ENCODE peak calls at places on chromosomes 3 and 15, in nine cellular contexts. One of them, this sample, is unnamed.

GRCh38 chr3:127287840-127288239 is at the start of gene PRR20G:
- DNase-seq in pancreas: no peak
- DNase-seq in ACHN: no peak
- DNase-seq in GM12891: no peak
- DNase-seq in stimulated activated naive CD8-positive, alpha-beta T cell treated with anti-CD3 and anti-CD28 coated beads, Interleukin-15, Interleukin-2, amounts not matched to agents 100 U/mL and 50 U/mL, for 24 hours: no peak
- DNase-seq in CD4-positive, alpha-beta T cell: no peak
- DNase-seq in HT-29: no peak
- DNase-seq in CD8-positive, alpha-beta memory T cell: no peak
- DNase-seq in activated CD8-positive, alpha-beta memory T cell treated with anti-CD3 and anti-CD28 coated beads for 24 hours: no peak
- DNase-seq in this sample: no peak

GRCh38 chr15:35925634-35926380 is 379.8 kb upstream of the DPH6 start:
- DNase-seq in pancreas: no peak
- DNase-seq in ACHN: peak
- DNase-seq in GM12891: no peak
- DNase-seq in stimulated activated naive CD8-positive, alpha-beta T cell treated with anti-CD3 and anti-CD28 coated beads, Interleukin-15, Interleukin-2, amounts not matched to agents 100 U/mL and 50 U/mL, for 24 hours: no peak
- DNase-seq in CD4-positive, alpha-beta T cell: no peak
- DNase-seq in HT-29: peak
- DNase-seq in CD8-positive, alpha-beta memory T cell: no peak
- DNase-seq in activated CD8-positive, alpha-beta memory T cell treated with anti-CD3 and anti-CD28 coated beads for 24 hours: no peak
- DNase-seq in this sample: no peak

GRCh38 chr15:61830536-61831330 is 229.5 kb downstream of the VPS13C start:
- DNase-seq in pancreas: no peak
- DNase-seq in ACHN: no peak
- DNase-seq in GM12891: no peak
- DNase-seq in stimulated activated naive CD8-positive, alpha-beta T cell treated with anti-CD3 and anti-CD28 coated beads, Interleukin-15, Interleukin-2, amounts not matched to agents 100 U/mL and 50 U/mL, for 24 hours: no peak
- DNase-seq in CD4-positive, alpha-beta T cell: no peak
- DNase-seq in HT-29: no peak
- DNase-seq in CD8-positive, alpha-beta memory T cell: no peak
- DNase-seq in activated CD8-positive, alpha-beta memory T cell treated with anti-CD3 and anti-CD28 coated beads for 24 hours: no peak
- DNase-seq in this sample: no peak

GRCh38 chr3:164417955-164418354 is 660.3 kb downstream of the SI start:
- DNase-seq in pancreas: no peak
- DNase-seq in ACHN: no peak
- DNase-seq in GM12891: no peak
- DNase-seq in stimulated activated naive CD8-positive, alpha-beta T cell treated with anti-CD3 and anti-CD28 coated beads, Interleukin-15, Interleukin-2, amounts not matched to agents 100 U/mL and 50 U/mL, for 24 hours: no peak
- DNase-seq in CD4-positive, alpha-beta T cell: no peak
- DNase-seq in HT-29: no peak
- DNase-seq in CD8-positive, alpha-beta memory T cell: no peak
- DNase-seq in activated CD8-positive, alpha-beta memory T cell treated with anti-CD3 and anti-CD28 coated beads for 24 hours: no peak
- DNase-seq in this sample: no peak

GRCh38 chr3:67598814-67599556 is 55.4 kb downstream of the SUCLG2 start:
- DNase-seq in pancreas: no peak
- DNase-seq in ACHN: no peak
- DNase-seq in GM12891: no peak
- DNase-seq in stimulated activated naive CD8-positive, alpha-beta T cell treated with anti-CD3 and anti-CD28 coated beads, Interleukin-15, Interleukin-2, amounts not matched to agents 100 U/mL and 50 U/mL, for 24 hours: no peak
- DNase-seq in CD4-positive, alpha-beta T cell: no peak
- DNase-seq in HT-29: no peak
- DNase-seq in CD8-positive, alpha-beta memory T cell: no peak
- DNase-seq in activated CD8-positive, alpha-beta memory T cell treated with anti-CD3 and anti-CD28 coated beads for 24 hours: no peak
- DNase-seq in this sample: no peak

GRCh38 chr15:39833515-39833981 is 50.9 kb upstream of the FSIP1 start:
- DNase-seq in pancreas: no peak
- DNase-seq in ACHN: no peak
- DNase-seq in GM12891: no peak
- DNase-seq in stimulated activated naive CD8-positive, alpha-beta T cell treated with anti-CD3 and anti-CD28 coated beads, Interleukin-15, Interleukin-2, amounts not matched to agents 100 U/mL and 50 U/mL, for 24 hours: no peak
- DNase-seq in CD4-positive, alpha-beta T cell: no peak
- DNase-seq in HT-29: no peak
- DNase-seq in CD8-positive, alpha-beta memory T cell: no peak
- DNase-seq in activated CD8-positive, alpha-beta memory T cell treated with anti-CD3 and anti-CD28 coated beads for 24 hours: no peak
- DNase-seq in this sample: no peak

GRCh38 chr3:127739347-127740135 is 66.8 kb downstream of the ABTB1 start:
- DNase-seq in pancreas: no peak
- DNase-seq in ACHN: no peak
- DNase-seq in GM12891: no peak
- DNase-seq in stimulated activated naive CD8-positive, alpha-beta T cell treated with anti-CD3 and anti-CD28 coated beads, Interleukin-15, Interleukin-2, amounts not matched to agents 100 U/mL and 50 U/mL, for 24 hours: no peak
- DNase-seq in CD4-positive, alpha-beta T cell: no peak
- DNase-seq in HT-29: no peak
- DNase-seq in CD8-positive, alpha-beta memory T cell: no peak
- DNase-seq in activated CD8-positive, alpha-beta memory T cell treated with anti-CD3 and anti-CD28 coated beads for 24 hours: no peak
- DNase-seq in this sample: no peak

GRCh38 chr3:128620268-128620691 is 30.3 kb downstream of the RPN1 start:
- DNase-seq in pancreas: no peak
- DNase-seq in ACHN: no peak
- DNase-seq in GM12891: no peak
- DNase-seq in stimulated activated naive CD8-positive, alpha-beta T cell treated with anti-CD3 and anti-CD28 coated beads, Interleukin-15, Interleukin-2, amounts not matched to agents 100 U/mL and 50 U/mL, for 24 hours: peak
- DNase-seq in CD4-positive, alpha-beta T cell: no peak
- DNase-seq in HT-29: no peak
- DNase-seq in CD8-positive, alpha-beta memory T cell: no peak
- DNase-seq in activated CD8-positive, alpha-beta memory T cell treated with anti-CD3 and anti-CD28 coated beads for 24 hours: no peak
- DNase-seq in this sample: no peak

GRCh38 chr3:130516645-130517512 is at the start of gene COL6A6:
- DNase-seq in pancreas: no peak
- DNase-seq in ACHN: no peak
- DNase-seq in GM12891: no peak
- DNase-seq in stimulated activated naive CD8-positive, alpha-beta T cell treated with anti-CD3 and anti-CD28 coated beads, Interleukin-15, Interleukin-2, amounts not matched to agents 100 U/mL and 50 U/mL, for 24 hours: no peak
- DNase-seq in CD4-positive, alpha-beta T cell: no peak
- DNase-seq in HT-29: no peak
- DNase-seq in CD8-positive, alpha-beta memory T cell: no peak
- DNase-seq in activated CD8-positive, alpha-beta memory T cell treated with anti-CD3 and anti-CD28 coated beads for 24 hours: no peak
- DNase-seq in this sample: peak

GRCh38 chr3:30453364-30454039 is 152.9 kb upstream of the TGFBR2 start:
- DNase-seq in pancreas: no peak
- DNase-seq in ACHN: no peak
- DNase-seq in GM12891: no peak
- DNase-seq in stimulated activated naive CD8-positive, alpha-beta T cell treated with anti-CD3 and anti-CD28 coated beads, Interleukin-15, Interleukin-2, amounts not matched to agents 100 U/mL and 50 U/mL, for 24 hours: no peak
- DNase-seq in CD4-positive, alpha-beta T cell: no peak
- DNase-seq in HT-29: no peak
- DNase-seq in CD8-positive, alpha-beta memory T cell: no peak
- DNase-seq in activated CD8-positive, alpha-beta memory T cell treated with anti-CD3 and anti-CD28 coated beads for 24 hours: no peak
- DNase-seq in this sample: no peak

GRCh38 chr3:159418571-159419526 is 569.8 kb upstream of the IL12A start:
- DNase-seq in pancreas: no peak
- DNase-seq in ACHN: peak
- DNase-seq in GM12891: no peak
- DNase-seq in stimulated activated naive CD8-positive, alpha-beta T cell treated with anti-CD3 and anti-CD28 coated beads, Interleukin-15, Interleukin-2, amounts not matched to agents 100 U/mL and 50 U/mL, for 24 hours: no peak
- DNase-seq in CD4-positive, alpha-beta T cell: no peak
- DNase-seq in HT-29: peak
- DNase-seq in CD8-positive, alpha-beta memory T cell: no peak
- DNase-seq in activated CD8-positive, alpha-beta memory T cell treated with anti-CD3 and anti-CD28 coated beads for 24 hours: no peak
- DNase-seq in this sample: no peak

GRCh38 chr15:62816342-62817059 is 226.0 kb upstream of the TPM1 start:
- DNase-seq in pancreas: no peak
- DNase-seq in ACHN: no peak
- DNase-seq in GM12891: no peak
- DNase-seq in stimulated activated naive CD8-positive, alpha-beta T cell treated with anti-CD3 and anti-CD28 coated beads, Interleukin-15, Interleukin-2, amounts not matched to agents 100 U/mL and 50 U/mL, for 24 hours: no peak
- DNase-seq in CD4-positive, alpha-beta T cell: no peak
- DNase-seq in HT-29: no peak
- DNase-seq in CD8-positive, alpha-beta memory T cell: no peak
- DNase-seq in activated CD8-positive, alpha-beta memory T cell treated with anti-CD3 and anti-CD28 coated beads for 24 hours: no peak
- DNase-seq in this sample: no peak

GRCh38 chr3:156626104-156626503 is 48.3 kb upstream of the TIPARP start:
- DNase-seq in pancreas: no peak
- DNase-seq in ACHN: peak
- DNase-seq in GM12891: no peak
- DNase-seq in stimulated activated naive CD8-positive, alpha-beta T cell treated with anti-CD3 and anti-CD28 coated beads, Interleukin-15, Interleukin-2, amounts not matched to agents 100 U/mL and 50 U/mL, for 24 hours: no peak
- DNase-seq in CD4-positive, alpha-beta T cell: no peak
- DNase-seq in HT-29: peak
- DNase-seq in CD8-positive, alpha-beta memory T cell: no peak
- DNase-seq in activated CD8-positive, alpha-beta memory T cell treated with anti-CD3 and anti-CD28 coated beads for 24 hours: no peak
- DNase-seq in this sample: no peak

GRCh38 chr3:81198766-81199165 is 562.7 kb downstream of the GBE1 start:
- DNase-seq in pancreas: no peak
- DNase-seq in ACHN: no peak
- DNase-seq in GM12891: no peak
- DNase-seq in stimulated activated naive CD8-positive, alpha-beta T cell treated with anti-CD3 and anti-CD28 coated beads, Interleukin-15, Interleukin-2, amounts not matched to agents 100 U/mL and 50 U/mL, for 24 hours: no peak
- DNase-seq in CD4-positive, alpha-beta T cell: no peak
- DNase-seq in HT-29: no peak
- DNase-seq in CD8-positive, alpha-beta memory T cell: no peak
- DNase-seq in activated CD8-positive, alpha-beta memory T cell treated with anti-CD3 and anti-CD28 coated beads for 24 hours: no peak
- DNase-seq in this sample: no peak

GRCh38 chr3:16820485-16820884 is 64.3 kb upstream of the PLCL2 start:
- DNase-seq in pancreas: no peak
- DNase-seq in ACHN: no peak
- DNase-seq in GM12891: no peak
- DNase-seq in stimulated activated naive CD8-positive, alpha-beta T cell treated with anti-CD3 and anti-CD28 coated beads, Interleukin-15, Interleukin-2, amounts not matched to agents 100 U/mL and 50 U/mL, for 24 hours: no peak
- DNase-seq in CD4-positive, alpha-beta T cell: no peak
- DNase-seq in HT-29: no peak
- DNase-seq in CD8-positive, alpha-beta memory T cell: no peak
- DNase-seq in activated CD8-positive, alpha-beta memory T cell treated with anti-CD3 and anti-CD28 coated beads for 24 hours: no peak
- DNase-seq in this sample: no peak

GRCh38 chr3:119647177-119647576 is 13.2 kb downstream of the POPDC2 start:
- DNase-seq in pancreas: no peak
- DNase-seq in ACHN: no peak
- DNase-seq in GM12891: no peak
- DNase-seq in stimulated activated naive CD8-positive, alpha-beta T cell treated with anti-CD3 and anti-CD28 coated beads, Interleukin-15, Interleukin-2, amounts not matched to agents 100 U/mL and 50 U/mL, for 24 hours: no peak
- DNase-seq in CD4-positive, alpha-beta T cell: no peak
- DNase-seq in HT-29: no peak
- DNase-seq in CD8-positive, alpha-beta memory T cell: no peak
- DNase-seq in activated CD8-positive, alpha-beta memory T cell treated with anti-CD3 and anti-CD28 coated beads for 24 hours: no peak
- DNase-seq in this sample: no peak

GRCh38 chr3:108180214-108180613 is 42.0 kb downstream of the IFT57 start:
- DNase-seq in pancreas: no peak
- DNase-seq in ACHN: no peak
- DNase-seq in GM12891: no peak
- DNase-seq in stimulated activated naive CD8-positive, alpha-beta T cell treated with anti-CD3 and anti-CD28 coated beads, Interleukin-15, Interleukin-2, amounts not matched to agents 100 U/mL and 50 U/mL, for 24 hours: no peak
- DNase-seq in CD4-positive, alpha-beta T cell: no peak
- DNase-seq in HT-29: no peak
- DNase-seq in CD8-positive, alpha-beta memory T cell: no peak
- DNase-seq in activated CD8-positive, alpha-beta memory T cell treated with anti-CD3 and anti-CD28 coated beads for 24 hours: no peak
- DNase-seq in this sample: no peak

GRCh38 chr15:57902155-57902554 is 163.4 kb downstream of the ALDH1A2 start:
- DNase-seq in pancreas: no peak
- DNase-seq in ACHN: no peak
- DNase-seq in GM12891: no peak
- DNase-seq in stimulated activated naive CD8-positive, alpha-beta T cell treated with anti-CD3 and anti-CD28 coated beads, Interleukin-15, Interleukin-2, amounts not matched to agents 100 U/mL and 50 U/mL, for 24 hours: no peak
- DNase-seq in CD4-positive, alpha-beta T cell: no peak
- DNase-seq in HT-29: no peak
- DNase-seq in CD8-positive, alpha-beta memory T cell: no peak
- DNase-seq in activated CD8-positive, alpha-beta memory T cell treated with anti-CD3 and anti-CD28 coated beads for 24 hours: no peak
- DNase-seq in this sample: no peak

This sample was measured in ecto neural progenitor cell.